ENCODE peak calls at places on chromosomes 13 and 19, in nine cellular contexts. N is activated CD4-positive, alpha-beta T cell treated with anti-CD3 and anti-CD28 coated beads, Interleukin-2, amount 50 U/mL, for 48 hours; U is nucleus accumbens; O is foreskin melanocyte; F is non-pigmented ciliary epithelial cell; A is Calu3; G is hypothalamus; V is choroid plexus epithelial cell; T is amniotic stem cell. Z is an unnamed sample.
A peak's percentile ranks its signal among the peaks of the same experiment; 100 is the strongest.

GRCh38 chr13:42525035-42525504 is 48.9 kb upstream of the TNFSF11 start:
- DNase-seq in N (no peak), U (no peak), O (peak; percentile 43), F (peak; percentile 68), A (peak; percentile 20), G (no peak), V (peak; percentile 91), T (no peak), Z (no peak)

GRCh38 chr19:4908781-4909171 is 525 bp upstream of the UHRF1 start:
- DNase-seq in N (no peak), U (no peak), O (no peak), F (no peak), A (no peak), G (no peak), V (no peak), T (no peak), Z (no peak)

GRCh38 chr19:1747285-1748114 is 5.8 kb upstream of the ONECUT3 start:
- DNase-seq in N (peak; percentile 47), U (no peak), O (no peak), F (peak; percentile 36), A (peak; percentile 95), G (no peak), V (peak; percentile 73), T (no peak), Z (no peak)

GRCh38 chr13:82717249-82717648 is 1165.0 kb downstream of the SLITRK1 start:
- DNase-seq in N (no peak), U (no peak), O (peak; percentile 87), F (peak; percentile 67), A (no peak), G (no peak), V (peak; percentile 73), T (no peak), Z (no peak)

GRCh38 chr13:20776751-20777150 is 3.0 kb upstream of the EEF1AKMT1 start:
- DNase-seq in N (no peak), U (no peak), O (no peak), F (no peak), A (no peak), G (no peak), V (no peak), T (no peak), Z (no peak)

GRCh38 chr13:59444210-59444857 is 719.4 kb downstream of the DIAPH3 start:
- DNase-seq in N (no peak), U (no peak), O (no peak), F (no peak), A (no peak), G (no peak), V (no peak), T (no peak), Z (no peak)

GRCh38 chr13:26899153-26899552 is 138.6 kb upstream of the GPR12 start:
- DNase-seq in N (no peak), U (no peak), O (no peak), F (no peak), A (no peak), G (no peak), V (no peak), T (no peak), Z (no peak)

GRCh38 chr13:19950374-19950773 is 8.2 kb upstream of the ZMYM2 start:
- DNase-seq in N (no peak), U (no peak), O (no peak), F (no peak), A (no peak), G (no peak), V (no peak), T (no peak), Z (no peak)

GRCh38 chr13:98544105-98544710 is 32.7 kb downstream of the STK24 start:
- DNase-seq in N (no peak), U (no peak), O (no peak), F (no peak), A (no peak), G (no peak), V (peak; percentile 31), T (no peak), Z (no peak)

GRCh38 chr13:78630509-78630908 is 27.2 kb upstream of the POU4F1 start:
- DNase-seq in N (no peak), U (no peak), O (no peak), F (no peak), A (no peak), G (no peak), V (no peak), T (no peak), Z (no peak)

GRCh38 chr19:5038631-5039271 is 69.8 kb downstream of the KDM4B start:
- DNase-seq in N (peak; percentile 11), U (no peak), O (no peak), F (no peak), A (no peak), G (no peak), V (peak; percentile 55), T (no peak), Z (no peak)

GRCh38 chr13:93079294-93079693 is 147.3 kb upstream of the GPC6 start:
- DNase-seq in N (no peak), U (no peak), O (peak; percentile 8), F (peak; percentile 4), A (no peak), G (no peak), V (peak; percentile 83), T (no peak), Z (no peak)

GRCh38 chr13:102589291-102589822 is 7.4 kb upstream of the TPP2 start:
- DNase-seq in N (no peak), U (no peak), O (no peak), F (no peak), A (no peak), G (no peak), V (no peak), T (no peak), Z (peak; percentile 21)

GRCh38 chr13:33678084-33678483 is 139.9 kb upstream of the RFC3 start:
- DNase-seq in N (no peak), U (no peak), O (no peak), F (no peak), A (no peak), G (no peak), V (no peak), T (no peak), Z (no peak)

GRCh38 chr13:101453784-101454201 is 1.3 kb downstream of the ITGBL1 start:
- DNase-seq in N (no peak), U (no peak), O (no peak), F (no peak), A (no peak), G (peak; percentile 11), V (no peak), T (no peak), Z (no peak)

GRCh38 chr19:27672309-27673047 is 1540.5 kb downstream of the UQCRFS1 start:
- DNase-seq in N (no peak), U (no peak), O (no peak), F (no peak), A (no peak), G (no peak), V (no peak), T (no peak), Z (no peak)

GRCh38 chr19:11091343-11092153 is 2.3 kb downstream of the LDLR start:
- DNase-seq in N (peak; percentile 52), U (peak; percentile 25), O (peak; percentile 76), F (peak; percentile 84), A (peak; percentile 66), G (no peak), V (peak; percentile 91), T (peak; percentile 74), Z (peak; percentile 33)

GRCh38 chr13:20713751-20714150 is 10.3 kb downstream of the IL17D start:
- DNase-seq in N (no peak), U (no peak), O (peak; percentile 66), F (no peak), A (no peak), G (peak; percentile 25), V (peak; percentile 17), T (no peak), Z (peak; percentile 36)

GRCh38 chr19:3760871-3761361 is 576 bp downstream of the APBA3 start:
- DNase-seq in N (peak; percentile 24), U (peak; percentile 36), O (no peak), F (no peak), A (no peak), G (no peak), V (peak; percentile 16), T (no peak), Z (no peak)

GRCh38 chr13:32314968-32315254 is 252 bp downstream of the ZAR1L start:
- DNase-seq in N (peak; percentile 46), U (no peak), O (peak; percentile 45), F (peak; percentile 27), A (no peak), G (no peak), V (peak; percentile 81), T (no peak), Z (peak; percentile 36)

GRCh38 chr13:65468628-65469027 is 1761.5 kb downstream of the PCDH9 start:
- DNase-seq in N (no peak), U (no peak), O (peak; percentile 23), F (peak; percentile 56), A (no peak), G (no peak), V (peak; percentile 74), T (no peak), Z (no peak)

GRCh38 chr19:29422686-29423085 is 103.1 kb upstream of the VSTM2B start:
- DNase-seq in N (no peak), U (no peak), O (no peak), F (no peak), A (no peak), G (no peak), V (no peak), T (no peak), Z (no peak)

GRCh38 chr13:105979131-105979530 is 556.3 kb downstream of the EFNB2 start:
- DNase-seq in N (no peak), U (no peak), O (no peak), F (no peak), A (no peak), G (no peak), V (no peak), T (no peak), Z (no peak)

GRCh38 chr19:14536926-14537692 is 7.7 kb downstream of the TECR start:
- DNase-seq in N (peak; percentile 47), U (no peak), O (no peak), F (no peak), A (peak; percentile 68), G (peak; percentile 17), V (peak; percentile 82), T (no peak), Z (no peak)

GRCh38 chr13:20353973-20354372 is 121.9 kb upstream of the GJB6 start:
- DNase-seq in N (no peak), U (no peak), O (no peak), F (no peak), A (no peak), G (no peak), V (peak; percentile 76), T (no peak), Z (no peak)

GRCh38 chr19:35745328-35746086 is at the start of the genes PSENEN and U2AF1L4:
- DNase-seq in N (peak; percentile 92), U (peak; percentile 98), O (peak; percentile 99), F (peak; percentile 98), A (peak; percentile 97), G (peak; percentile 96), V (peak; percentile 100), T (peak; percentile 97), Z (peak; percentile 96)

GRCh38 chr13:109246001-109246400 is 540.4 kb downstream of the IRS2 start:
- DNase-seq in N (no peak), U (no peak), O (no peak), F (no peak), A (no peak), G (no peak), V (no peak), T (no peak), Z (no peak)

GRCh38 chr13:68257111-68257842 is 1027.1 kb upstream of the PCDH9 start:
- DNase-seq in N (no peak), U (no peak), O (no peak), F (no peak), A (no peak), G (no peak), V (peak; percentile 61), T (no peak), Z (no peak)

Z was measured in head of caudate nucleus.